ENCODE peak calls at places on chromosomes 13 and 19, in eight cellular contexts. K is stomach; Y is PC-3; F is sigmoid colon; G is brain microvascular endothelial cell; V is heart right ventricle; S is gastrocnemius medialis; B is CD8-positive, alpha-beta T cell. H is an unnamed sample.

GRCh38 chr13:76715621-76716020 is 170.6 kb downstream of the KCTD12 start:
- DNase-seq in K (no peak), G (no peak), B (no peak), Y (no peak), S (no peak), F (no peak), V (no peak), H (no peak)

GRCh38 chr13:28582225-28582891 is 76.6 kb upstream of the POMP start:
- DNase-seq in G (no peak), B (no peak), K (no peak), Y (no peak), F (no peak), S (no peak), V (no peak), H (no peak)

GRCh38 chr13:31631071-31631470 is 108.3 kb upstream of the RXFP2 start:
- DNase-seq in B (no peak), K (no peak), F (no peak), G (no peak), S (no peak), V (no peak), Y (no peak), H (no peak)

GRCh38 chr13:72246396-72246795 is 379.4 kb upstream of the DACH1 start:
- DNase-seq in F (no peak), B (no peak), S (no peak), K (no peak), G (no peak), V (no peak), Y (peak; percentile 14), H (peak; percentile 77)

GRCh38 chr13:102142473-102142826 is 259.4 kb downstream of the FGF14 start:
- DNase-seq in B (no peak), S (no peak), V (no peak), F (no peak), Y (no peak), G (no peak), K (no peak), H (no peak)

GRCh38 chr13:57996717-57997116 is 365.2 kb downstream of the PCDH17 start:
- DNase-seq in Y (peak; percentile 22), S (no peak), F (no peak), G (no peak), V (no peak), B (no peak), K (no peak), H (peak; percentile 48)

GRCh38 chr13:109671919-109672318 is 114.5 kb downstream of the IRS2 start:
- DNase-seq in K (no peak), Y (no peak), B (no peak), S (no peak), V (no peak), F (no peak), G (no peak), H (no peak)

GRCh38 chr13:113836917-113837553 is 26.8 kb downstream of the GAS6 start:
- DNase-seq in Y (peak; percentile 31), F (peak; percentile 88), G (peak; percentile 81), B (no peak), K (peak; percentile 66), V (peak; percentile 80), S (peak; percentile 89), H (peak; percentile 91)

GRCh38 chr13:78603240-78603947 is at the start of gene POU4F1:
- DNase-seq in F (no peak), K (no peak), S (no peak), V (no peak), B (peak; percentile 45), G (no peak), Y (no peak), H (peak; percentile 29)

GRCh38 chr13:71046360-71047079 is 820.5 kb downstream of the DACH1 start:
- DNase-seq in V (no peak), F (no peak), K (no peak), Y (no peak), B (no peak), S (no peak), G (no peak), H (no peak)

GRCh38 chr19:31119951-31120690 is 229.1 kb downstream of the TSHZ3 start:
- DNase-seq in B (no peak), F (peak; percentile 19), V (no peak), K (no peak), Y (no peak), G (no peak), S (no peak), H (no peak)

GRCh38 chr19:41958367-41959055 is 610 bp downstream of the RABAC1 start:
- DNase-seq in B (peak; percentile 80), Y (peak; percentile 60), G (peak; percentile 74), S (peak; percentile 54), V (peak; percentile 85), F (peak; percentile 90), K (peak; percentile 93), H (peak; percentile 54)

DNA sequence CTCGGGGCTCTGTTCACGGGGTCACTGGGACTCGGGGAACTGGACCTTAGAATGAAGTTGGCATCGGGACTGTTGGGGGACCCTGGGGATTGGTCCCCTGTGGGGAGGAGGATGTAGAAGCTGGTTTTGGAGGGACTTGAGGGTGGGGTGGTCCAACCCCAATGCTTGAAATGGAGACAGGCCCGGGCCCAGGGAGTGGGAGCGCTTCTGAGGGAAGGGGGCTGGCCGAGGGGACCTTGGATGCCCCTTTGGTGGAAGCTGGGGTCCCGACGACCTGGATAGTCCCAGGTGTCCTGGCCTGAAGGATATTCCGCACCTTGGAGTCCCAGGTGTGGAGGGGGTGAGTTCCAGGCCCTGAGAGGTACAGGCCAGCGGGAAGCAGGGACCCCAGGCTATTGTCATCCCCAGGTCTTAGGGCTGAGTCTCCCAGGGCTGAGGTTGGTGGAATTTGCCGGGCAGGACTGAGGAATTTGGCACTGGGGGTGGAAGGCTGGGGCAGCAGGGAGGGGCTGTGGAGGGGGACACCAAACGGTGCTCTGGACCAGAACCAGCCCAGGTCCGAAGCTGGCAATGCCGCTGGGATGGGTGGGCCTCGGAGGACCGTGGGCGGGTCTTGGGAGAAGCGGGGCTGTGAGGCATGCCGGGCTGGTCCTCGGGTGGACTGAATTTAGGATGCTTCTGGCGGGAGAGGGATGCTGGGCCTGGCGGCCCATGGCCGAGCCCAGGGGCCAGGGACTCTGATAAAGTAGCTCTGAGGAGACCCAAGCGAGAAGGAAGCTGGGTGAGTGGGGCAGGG is 1.8 kb downstream of the HDGFL2 start:
- DNase-seq in Y (no peak), V (no peak), G (no peak), S (no peak), F (no peak), K (no peak), B (no peak), H (no peak)
- H3K4me3 ChIP-seq in Y (peak overlapping the region; percentile 98), V (no peak overlapping the region), G (peak overlapping the region; percentile 75), S (no peak overlapping the region), F (no peak overlapping the region), K (peak overlapping the region; percentile 9), B (no peak overlapping the region), H (peak overlapping the region; percentile 78)

GRCh38 chr13:89029062-89029461 is 1357.9 kb downstream of the SLITRK5 start:
- DNase-seq in K (no peak), G (no peak), F (no peak), Y (no peak), S (no peak), V (no peak), B (no peak), H (no peak)

DNA sequence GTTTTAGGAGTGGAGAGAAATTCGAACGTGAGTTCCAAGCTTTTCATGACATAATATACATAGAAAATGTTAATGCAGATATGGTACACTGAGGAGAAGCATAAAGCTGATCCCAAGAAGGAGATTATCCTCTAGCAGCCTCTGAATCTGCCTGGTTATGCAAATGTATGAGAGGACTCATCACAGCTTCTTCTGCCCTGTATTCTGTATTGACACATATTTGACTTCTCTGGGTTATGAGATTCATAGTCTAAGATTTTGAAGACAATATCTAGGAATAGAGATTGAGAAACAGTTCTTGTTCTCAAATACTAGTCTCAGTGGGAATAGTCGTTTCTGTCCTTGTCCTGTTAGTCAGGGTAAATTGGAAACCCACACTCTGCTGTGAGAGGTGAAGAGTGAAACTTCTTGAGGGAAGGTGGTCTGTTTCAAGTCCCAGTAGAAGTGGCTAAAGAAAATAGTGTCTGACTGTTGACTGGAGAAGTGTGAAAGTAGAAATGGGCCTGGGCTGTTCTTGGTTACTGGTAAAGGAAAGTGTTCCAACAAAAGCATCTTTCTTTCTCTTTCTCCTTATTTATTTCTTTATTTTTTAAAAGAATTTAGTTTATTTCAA is 1356.6 kb downstream of the SLITRK5 start:
- DNase-seq in G (no peak), K (no peak), Y (no peak), S (no peak), F (no peak), B (no peak), V (no peak), H (no peak)
- TF ChIP-seq CTCF in G (no peak), K (no peak), Y (no peak), S (no peak), F (no peak), B (no peak), V (no peak), H (no peak)

DNA sequence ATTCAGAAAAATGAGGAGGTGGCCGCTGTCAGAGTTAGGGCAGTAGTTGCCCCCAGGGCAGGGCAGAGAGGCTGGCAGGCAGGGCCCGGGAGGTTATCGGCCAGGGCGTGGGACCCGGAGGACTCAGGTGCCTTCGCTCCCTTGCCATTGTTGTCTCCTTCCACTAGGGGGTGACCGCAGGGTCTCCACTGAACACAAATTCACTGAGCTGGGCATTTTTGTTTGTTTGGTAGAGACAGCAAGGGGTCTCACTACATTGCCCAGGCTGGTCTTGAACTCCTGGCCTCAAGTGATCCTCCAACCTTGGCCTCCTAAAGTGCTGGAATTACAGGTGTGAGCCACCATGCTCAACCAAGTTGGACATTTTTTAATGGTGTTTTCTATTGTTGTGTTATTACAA is 25.1 kb downstream of the CARS2 start:
- DNase-seq in G (no peak), V (no peak), F (no peak), K (no peak), Y (peak; percentile 26), B (no peak), S (no peak), H (no peak)
- H3K36me3 ChIP-seq in G (peaks cover 27% of the 10 kb centered on the region), V (peaks cover 44% of the 10 kb centered on the region), F (peaks cover 42% of the 10 kb centered on the region), K (peaks cover 91% of the 10 kb centered on the region), Y (peaks cover 17% of the 10 kb centered on the region), B (peaks cover 35% of the 10 kb centered on the region), S (no peaks in the 10 kb centered on the region), H (peaks cover 34% of the 10 kb centered on the region)

GRCh38 chr13:98200211-98200878 is 23.3 kb upstream of the RNF113B start:
- DNase-seq in Y (no peak), B (no peak), V (no peak), F (no peak), K (no peak), S (no peak), G (no peak), H (no peak)

GRCh38 chr13:98204546-98204945 is 27.5 kb upstream of the RNF113B start:
- DNase-seq in F (no peak), G (no peak), K (no peak), B (no peak), V (no peak), S (no peak), Y (no peak), H (no peak)

GRCh38 chr13:98201178-98201577 is 24.1 kb upstream of the RNF113B start:
- DNase-seq in Y (no peak), G (no peak), S (no peak), B (no peak), F (no peak), K (no peak), V (no peak), H (no peak)

GRCh38 chr13:98203641-98204326 is 26.7 kb upstream of the RNF113B start:
- DNase-seq in S (no peak), V (no peak), G (no peak), B (no peak), Y (no peak), K (no peak), F (no peak), H (no peak)

DNA sequence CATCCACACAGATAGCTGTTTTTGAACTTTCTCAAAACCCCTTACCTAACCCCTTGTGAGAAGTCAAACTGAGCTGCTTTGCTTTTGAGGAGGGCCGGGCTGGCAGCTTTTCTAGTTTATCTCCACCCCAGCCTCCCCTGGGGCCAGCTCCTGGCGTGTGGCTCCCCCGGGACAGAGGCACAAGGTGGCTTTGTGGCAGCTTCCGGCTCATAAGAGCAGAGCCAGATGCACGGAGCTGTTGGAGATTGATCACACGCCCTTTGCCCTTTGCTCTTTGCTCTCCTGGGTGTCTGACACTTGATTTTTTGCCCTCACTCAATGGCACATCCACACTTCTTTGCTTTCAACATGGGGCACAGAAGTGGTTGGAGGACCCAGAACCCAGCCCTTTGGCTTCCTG is 25.0 kb upstream of the RNF113B start:
- DNase-seq in B (no peak), Y (no peak), K (peak; percentile 43), G (no peak), S (no peak), F (no peak), V (no peak), H (no peak)
- H3K4me3 ChIP-seq in B (no peak overlapping the region), Y (no peak overlapping the region), K (no peak overlapping the region), G (no peak overlapping the region), S (no peak overlapping the region), F (no peak overlapping the region), V (no peak overlapping the region), H (no peak overlapping the region)